ENCODE peak calls at places on chromosomes 6 and 20, in six cellular contexts. W is CD8-positive, alpha-beta T cell; N is adrenal gland; J is uterus; U is CD4-positive, CD25-positive, alpha-beta regulatory T cell; X is tibial nerve. Q is an unnamed sample.

GRCh38 chr6:88680654-88681053 is 282.8 kb downstream of the RNGTT start:
- DNase-seq in N (no peak), J (no peak), W (no peak), U (no peak), X (no peak), Q (no peak)

GRCh38 chr6:139161169-139161568 is 26.3 kb downstream of the HECA start:
- DNase-seq in U (peak; percentile 81), X (no peak), W (peak; percentile 71), N (no peak), J (no peak), Q (peak; percentile 63)

GRCh38 chr6:30647802-30648460 is 998 bp downstream of the C6orf136 start:
- DNase-seq in N (no peak), W (no peak), U (no peak), X (no peak), J (no peak), Q (no peak)

GRCh38 chr6:10138917-10139316 is 276.0 kb downstream of the TFAP2A start:
- DNase-seq in J (no peak), N (no peak), X (no peak), W (no peak), U (no peak), Q (no peak)

GRCh38 chr20:16821211-16822089 is 73.3 kb downstream of the OTOR start:
- DNase-seq in N (peak; percentile 36), J (no peak), W (no peak), U (peak; percentile 48), X (no peak), Q (no peak)

GRCh38 chr6:144278659-144279314 is 6.3 kb upstream of the UTRN start:
- DNase-seq in N (no peak), X (no peak), J (no peak), W (no peak), U (no peak), Q (no peak)

GRCh38 chr20:47432251-47433210 is 69.2 kb upstream of the NCOA3 start:
- DNase-seq in W (no peak), J (no peak), X (no peak), U (no peak), N (no peak), Q (no peak)

GRCh38 chr6:35562060-35562459 is 49.4 kb upstream of the TULP1 start:
- DNase-seq in N (peak; percentile 36), J (no peak), W (no peak), X (no peak), U (no peak), Q (no peak)

GRCh38 chr6:92114797-92115196 is 1304.6 kb downstream of the EPHA7 start:
- DNase-seq in X (no peak), J (no peak), U (no peak), W (no peak), N (no peak), Q (no peak)

GRCh38 chr6:227074-227782 is 65.1 kb upstream of the DUSP22 start:
- DNase-seq in N (no peak), J (no peak), U (no peak), W (no peak), X (no peak), Q (no peak)

GRCh38 chr6:129786548-129786947 is 74.6 kb downstream of the TMEM244 start:
- DNase-seq in N (peak; percentile 14), W (no peak), X (no peak), J (no peak), U (no peak), Q (no peak)

GRCh38 chr6:150767585-150768164 is 97.8 kb upstream of the MTHFD1L start:
- DNase-seq in N (no peak), J (no peak), W (no peak), U (no peak), X (no peak), Q (no peak)

GRCh38 chr6:150765457-150765764 is 100.1 kb upstream of the MTHFD1L start:
- DNase-seq in X (no peak), N (no peak), U (no peak), W (no peak), J (no peak), Q (no peak)

GRCh38 chr6:150764638-150765456 is 100.7 kb upstream of the MTHFD1L start:
- DNase-seq in X (no peak), W (no peak), J (no peak), N (no peak), U (no peak), Q (no peak)

GRCh38 chr6:150767161-150767560 is 98.3 kb upstream of the MTHFD1L start:
- DNase-seq in N (no peak), J (no peak), U (no peak), X (no peak), W (no peak), Q (no peak)

GRCh38 chr6:150766201-150766997 is 99.1 kb upstream of the MTHFD1L start:
- DNase-seq in J (no peak), U (no peak), W (no peak), X (no peak), N (peak; percentile 18), Q (no peak)
- H3K9me3 ChIP-seq in J (no peaks in the 10 kb centered on the region), U (no peaks in the 10 kb centered on the region), W (no peaks in the 10 kb centered on the region), X (no peaks in the 10 kb centered on the region), N (no peaks in the 10 kb centered on the region), Q (no peaks in the 10 kb centered on the region)

GRCh38 chr20:56069016-56069415 is 63.7 kb upstream of the CBLN4 start:
- DNase-seq in X (no peak), N (no peak), U (no peak), J (no peak), W (no peak), Q (no peak)

GRCh38 chr20:56072165-56072564 is 66.8 kb upstream of the CBLN4 start:
- DNase-seq in N (no peak), U (no peak), W (no peak), X (no peak), J (no peak), Q (no peak)
- H3K9me3 ChIP-seq in N (no peaks in the 10 kb centered on the region), U (no peaks in the 10 kb centered on the region), W (no peaks in the 10 kb centered on the region), X (peaks cover 10% of the 10 kb centered on the region), J (no peaks in the 10 kb centered on the region), Q (no peaks in the 10 kb centered on the region)

GRCh38 chr20:62111148-62111547 is 11.1 kb upstream of the LSM14B start:
- DNase-seq in U (no peak), J (no peak), X (no peak), W (no peak), N (no peak), Q (no peak)
- H3K9me3 ChIP-seq in U (peaks cover 37% of the 10 kb centered on the region), J (peaks cover 21% of the 10 kb centered on the region), X (peaks cover 81% of the 10 kb centered on the region), W (peaks cover 56% of the 10 kb centered on the region), N (no peaks in the 10 kb centered on the region), Q (peaks cover 5% of the 10 kb centered on the region)

DNA sequence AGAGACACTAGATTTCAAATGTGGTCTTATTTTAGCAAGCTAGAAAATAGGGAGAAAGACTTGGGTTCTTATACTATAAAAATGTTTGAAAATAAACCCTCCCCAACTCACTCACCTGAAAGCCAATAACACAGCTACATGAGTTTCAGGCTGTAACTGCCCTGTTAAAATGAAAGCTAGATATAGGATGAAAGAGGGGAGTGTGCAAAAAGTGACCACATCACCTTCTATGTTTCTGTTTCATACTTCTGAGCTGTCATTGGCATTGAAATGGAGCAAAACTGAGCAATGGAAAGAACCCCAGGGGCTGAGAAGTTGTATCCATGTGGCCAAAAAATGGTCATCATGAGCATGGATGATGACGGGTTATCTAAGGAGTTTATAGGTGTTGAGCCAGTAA is 148.1 kb upstream of the TENT5A start:
- DNase-seq in W (no peak), J (no peak), N (no peak), X (no peak), U (no peak), Q (no peak)
- H3K9me3 ChIP-seq in W (no peaks in the 10 kb centered on the region), J (no peaks in the 10 kb centered on the region), N (no peaks in the 10 kb centered on the region), X (no peaks in the 10 kb centered on the region), U (no peaks in the 10 kb centered on the region), Q (no peaks in the 10 kb centered on the region)

GRCh38 chr6:37971263-37971662 is 151.7 kb downstream of the ZFAND3 start:
- DNase-seq in X (no peak), J (no peak), U (no peak), N (no peak), W (no peak), Q (no peak)

GRCh38 chr6:37971711-37972410 is 152.3 kb downstream of the ZFAND3 start:
- DNase-seq in J (no peak), W (no peak), X (no peak), N (no peak), U (no peak), Q (no peak)

GRCh38 chr6:37974943-37975342 is 155.4 kb downstream of the ZFAND3 start:
- DNase-seq in W (no peak), X (no peak), N (no peak), U (no peak), J (no peak), Q (no peak)

GRCh38 chr6:37974381-37974780 is 154.9 kb downstream of the ZFAND3 start:
- DNase-seq in N (no peak), U (no peak), J (no peak), X (no peak), W (no peak), Q (no peak)

DNA sequence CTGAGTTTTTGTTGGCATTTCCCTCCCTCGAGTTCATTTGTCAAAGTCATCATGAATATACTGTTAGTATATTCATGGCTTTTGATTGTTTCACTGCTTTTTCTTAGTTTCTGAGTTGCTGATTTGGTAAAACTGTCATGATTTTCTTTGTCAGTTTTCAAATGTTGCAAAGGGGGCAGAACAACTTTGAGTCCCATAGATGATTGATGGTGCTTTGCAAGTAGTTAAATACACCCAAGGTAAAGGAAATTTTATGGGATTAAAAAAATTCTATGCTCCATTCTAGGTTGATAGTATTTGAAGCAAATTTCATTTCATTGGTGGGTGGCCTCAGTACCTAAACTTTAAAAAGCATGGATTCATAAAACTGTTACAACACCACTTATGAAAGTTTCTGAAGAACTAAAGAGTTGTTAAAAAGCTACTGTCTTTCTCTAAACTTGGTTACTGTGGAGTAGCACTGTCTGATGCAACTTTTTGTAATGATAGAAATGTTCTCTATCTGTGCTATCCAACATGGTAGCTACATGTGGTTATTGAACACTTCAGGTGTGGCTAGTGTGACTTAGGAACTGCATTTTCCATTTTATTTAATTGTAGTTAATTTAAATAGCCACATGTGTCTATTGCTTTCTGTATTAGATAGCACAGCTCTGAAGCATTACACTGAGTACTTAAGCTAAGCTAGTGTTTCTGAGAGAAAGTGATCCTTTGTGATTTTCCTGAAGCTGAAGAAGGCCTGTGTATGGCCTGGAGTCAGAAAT is 153.6 kb downstream of the ZFAND3 start:
- DNase-seq in U (no peak), W (no peak), X (no peak), J (no peak), N (no peak), Q (no peak)
- H3K9me3 ChIP-seq in U (peaks cover 7% of the 10 kb centered on the region), W (peaks cover 4% of the 10 kb centered on the region), X (peaks cover 18% of the 10 kb centered on the region), J (no peaks in the 10 kb centered on the region), N (peaks cover 8% of the 10 kb centered on the region), Q (no peaks in the 10 kb centered on the region)

GRCh38 chr20:103456-103855 is 16.0 kb downstream of the DEFB125 start:
- DNase-seq in W (no peak), J (no peak), N (no peak), U (no peak), X (no peak), Q (no peak)
- H3K9me3 ChIP-seq in W (no peaks in the 10 kb centered on the region), J (no peaks in the 10 kb centered on the region), N (no peaks in the 10 kb centered on the region), U (no peaks in the 10 kb centered on the region), X (no peaks in the 10 kb centered on the region), Q (no peaks in the 10 kb centered on the region)

DNA sequence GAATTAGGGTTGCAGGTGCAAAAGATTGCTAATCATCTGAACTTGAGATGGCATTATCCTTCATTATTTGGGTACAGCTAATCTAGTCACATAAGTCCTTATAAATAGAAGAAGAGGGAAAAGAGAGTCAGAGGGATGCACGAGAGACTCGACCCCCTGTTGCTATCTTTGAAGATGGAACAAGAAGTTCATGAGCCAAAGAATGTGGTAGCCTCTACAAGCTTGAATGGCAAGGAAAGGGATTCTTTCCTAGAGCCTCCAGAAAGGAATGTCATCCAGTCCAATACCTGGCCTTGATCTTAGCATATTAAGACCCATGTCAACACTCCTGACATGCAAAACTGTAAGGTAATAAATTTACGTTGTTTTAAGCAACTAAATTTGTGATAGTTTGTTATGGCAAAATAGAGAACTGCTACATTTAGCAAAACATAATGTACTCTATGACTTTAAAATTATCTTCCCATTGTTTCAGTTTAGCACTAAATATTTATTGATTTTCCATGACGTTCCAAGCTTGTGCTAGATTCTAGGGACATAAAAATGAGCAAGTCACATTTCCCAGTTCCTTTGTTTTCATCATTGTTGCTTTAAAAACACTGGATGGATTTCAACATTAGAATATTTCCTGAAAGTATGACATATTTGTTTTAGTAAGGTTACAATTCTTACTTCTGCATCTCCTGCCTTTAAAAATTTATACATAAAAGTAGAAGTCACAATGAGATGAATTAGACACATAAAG is 12.7 kb downstream of the MANEA start:
- DNase-seq in J (no peak), X (no peak), N (no peak), W (no peak), U (no peak), Q (no peak)
- H3K9me3 ChIP-seq in J (no peaks in the 10 kb centered on the region), X (peaks cover 9% of the 10 kb centered on the region), N (peaks cover 5% of the 10 kb centered on the region), W (no peaks in the 10 kb centered on the region), U (no peaks in the 10 kb centered on the region), Q (no peaks in the 10 kb centered on the region)

Q was measured in T-helper 17 cell.